ENCODE peak calls at places on chromosomes 13 and 19, in five cellular contexts. One of them, this sample, is unnamed.

GRCh38 chr13:29436291-29436690 is 159.2 kb downstream of the SLC7A1 start:
- DNase-seq in K562: no peak
- DNase-seq in neuronal stem cell: no peak
- DNase-seq in keratinocyte: no peak
- DNase-seq in mesendoderm: no peak
- DNase-seq in this sample: no peak

GRCh38 chr19:55258476-55258827 is 365 bp downstream of the PPP6R1 start:
- DNase-seq in neuronal stem cell: no peak
- DNase-seq in K562: peak; percentile 82
- DNase-seq in mesendoderm: no peak
- DNase-seq in keratinocyte: no peak
- DNase-seq in this sample: peak; percentile 49

GRCh38 chr13:100356889-100357288 is 231.7 kb downstream of the GGACT start:
- DNase-seq in keratinocyte: no peak
- DNase-seq in mesendoderm: no peak
- DNase-seq in K562: no peak
- DNase-seq in neuronal stem cell: no peak
- DNase-seq in this sample: no peak

GRCh38 chr13:62837895-62838294 is 1422.2 kb upstream of the PCDH20 start:
- DNase-seq in neuronal stem cell: no peak
- DNase-seq in K562: no peak
- DNase-seq in keratinocyte: no peak
- DNase-seq in mesendoderm: no peak
- DNase-seq in this sample: no peak

GRCh38 chr19:9850235-9850959 is 15.3 kb downstream of the PIN1 start:
- DNase-seq in keratinocyte: no peak
- DNase-seq in K562: no peak
- DNase-seq in neuronal stem cell: no peak
- DNase-seq in mesendoderm: no peak
- DNase-seq in this sample: no peak

GRCh38 chr19:4474504-4475136 is 2.5 kb downstream of the HDGFL2 start:
- DNase-seq in keratinocyte: no peak
- DNase-seq in mesendoderm: peak; percentile 94
- DNase-seq in neuronal stem cell: peak; percentile 77
- DNase-seq in K562: peak; percentile 53
- DNase-seq in this sample: no peak

GRCh38 chr19:35544110-35544802 is 1.2 kb upstream of the TMEM147 start:
- DNase-seq in K562: no peak
- DNase-seq in mesendoderm: no peak
- DNase-seq in neuronal stem cell: no peak
- DNase-seq in keratinocyte: no peak
- DNase-seq in this sample: no peak

GRCh38 chr13:74767031-74767430 is 632.8 kb upstream of the KLF12 start:
- DNase-seq in K562: no peak
- DNase-seq in mesendoderm: no peak
- DNase-seq in neuronal stem cell: no peak
- DNase-seq in keratinocyte: no peak
- DNase-seq in this sample: no peak

GRCh38 chr13:76820759-76821158 is 65.4 kb downstream of the KCTD12 start:
- DNase-seq in keratinocyte: no peak
- DNase-seq in mesendoderm: peak; percentile 48
- DNase-seq in neuronal stem cell: no peak
- DNase-seq in K562: no peak
- DNase-seq in this sample: no peak

GRCh38 chr19:39970424-39970673 is 616 bp upstream of the PSMC4 start:
- DNase-seq in keratinocyte: no peak
- DNase-seq in K562: no peak
- DNase-seq in neuronal stem cell: no peak
- DNase-seq in mesendoderm: no peak
- DNase-seq in this sample: no peak

GRCh38 chr13:75359266-75359665 is 122.7 kb downstream of the TBC1D4 start:
- DNase-seq in K562: no peak
- DNase-seq in neuronal stem cell: no peak
- DNase-seq in keratinocyte: peak; percentile 55
- DNase-seq in mesendoderm: peak; percentile 89
- DNase-seq in this sample: no peak

GRCh38 chr19:5308471-5309437 is 31.9 kb downstream of the PTPRS start:
- DNase-seq in keratinocyte: peak; percentile 89
- DNase-seq in K562: peak; percentile 47
- DNase-seq in mesendoderm: peak; percentile 51
- DNase-seq in neuronal stem cell: no peak
- DNase-seq in this sample: no peak

GRCh38 chr19:46076951-46077814 is 36.4 kb upstream of the IGFL4 start:
- DNase-seq in mesendoderm: peak; percentile 94
- DNase-seq in keratinocyte: no peak
- DNase-seq in K562: peak; percentile 88
- DNase-seq in neuronal stem cell: peak; percentile 88
- DNase-seq in this sample: peak; percentile 43

GRCh38 chr13:79604752-79605151 is 123.8 kb downstream of the NDFIP2 start:
- DNase-seq in keratinocyte: no peak
- DNase-seq in neuronal stem cell: no peak
- DNase-seq in mesendoderm: peak; percentile 2
- DNase-seq in K562: no peak
- DNase-seq in this sample: no peak

GRCh38 chr13:35499131-35500051 is 22.9 kb upstream of the MAB21L1 start:
- DNase-seq in neuronal stem cell: no peak
- DNase-seq in mesendoderm: no peak
- DNase-seq in K562: no peak
- DNase-seq in keratinocyte: no peak
- DNase-seq in this sample: no peak

GRCh38 chr19:942133-942645 is 16.4 kb downstream of the ARID3A start:
- DNase-seq in keratinocyte: no peak
- DNase-seq in neuronal stem cell: no peak
- DNase-seq in mesendoderm: no peak
- DNase-seq in K562: no peak
- DNase-seq in this sample: no peak

GRCh38 chr13:43879323-43880181 is at the start of the genes CCDC122 and LACC1:
- DNase-seq in keratinocyte: no peak
- DNase-seq in neuronal stem cell: peak; percentile 62
- DNase-seq in mesendoderm: peak; percentile 89
- DNase-seq in K562: no peak
- DNase-seq in this sample: peak; percentile 60

GRCh38 chr13:43848250-43848649 is 31.3 kb downstream of the CCDC122 start:
- DNase-seq in keratinocyte: no peak
- DNase-seq in mesendoderm: no peak
- DNase-seq in neuronal stem cell: no peak
- DNase-seq in K562: no peak
- DNase-seq in this sample: no peak

GRCh38 chr13:97944396-97945029 is 9.0 kb upstream of the IPO5 start:
- DNase-seq in K562: no peak
- DNase-seq in mesendoderm: no peak
- DNase-seq in neuronal stem cell: no peak
- DNase-seq in keratinocyte: no peak
- DNase-seq in this sample: no peak

GRCh38 chr13:93248627-93249047 is 22.0 kb downstream of the GPC6 start:
- DNase-seq in mesendoderm: peak; percentile 90
- DNase-seq in neuronal stem cell: peak; percentile 40
- DNase-seq in K562: no peak
- DNase-seq in keratinocyte: no peak
- DNase-seq in this sample: no peak

GRCh38 chr19:15213715-15214381 is 13.1 kb upstream of the NOTCH3 start:
- DNase-seq in keratinocyte: no peak
- DNase-seq in K562: no peak
- DNase-seq in neuronal stem cell: no peak
- DNase-seq in mesendoderm: no peak
- DNase-seq in this sample: no peak

GRCh38 chr19:33562636-33563035 is 41.0 kb upstream of the PEPD start:
- DNase-seq in K562: no peak
- DNase-seq in keratinocyte: no peak
- DNase-seq in neuronal stem cell: no peak
- DNase-seq in mesendoderm: no peak
- DNase-seq in this sample: no peak

GRCh38 chr19:5666921-5667610 is 13.2 kb downstream of the MICOS13 start:
- DNase-seq in neuronal stem cell: no peak
- DNase-seq in K562: no peak
- DNase-seq in mesendoderm: no peak
- DNase-seq in keratinocyte: no peak
- DNase-seq in this sample: no peak

GRCh38 chr13:29859971-29860370 is 9.6 kb upstream of the UBL3 start:
- DNase-seq in mesendoderm: no peak
- DNase-seq in neuronal stem cell: no peak
- DNase-seq in keratinocyte: no peak
- DNase-seq in K562: no peak
- DNase-seq in this sample: no peak

DNA sequence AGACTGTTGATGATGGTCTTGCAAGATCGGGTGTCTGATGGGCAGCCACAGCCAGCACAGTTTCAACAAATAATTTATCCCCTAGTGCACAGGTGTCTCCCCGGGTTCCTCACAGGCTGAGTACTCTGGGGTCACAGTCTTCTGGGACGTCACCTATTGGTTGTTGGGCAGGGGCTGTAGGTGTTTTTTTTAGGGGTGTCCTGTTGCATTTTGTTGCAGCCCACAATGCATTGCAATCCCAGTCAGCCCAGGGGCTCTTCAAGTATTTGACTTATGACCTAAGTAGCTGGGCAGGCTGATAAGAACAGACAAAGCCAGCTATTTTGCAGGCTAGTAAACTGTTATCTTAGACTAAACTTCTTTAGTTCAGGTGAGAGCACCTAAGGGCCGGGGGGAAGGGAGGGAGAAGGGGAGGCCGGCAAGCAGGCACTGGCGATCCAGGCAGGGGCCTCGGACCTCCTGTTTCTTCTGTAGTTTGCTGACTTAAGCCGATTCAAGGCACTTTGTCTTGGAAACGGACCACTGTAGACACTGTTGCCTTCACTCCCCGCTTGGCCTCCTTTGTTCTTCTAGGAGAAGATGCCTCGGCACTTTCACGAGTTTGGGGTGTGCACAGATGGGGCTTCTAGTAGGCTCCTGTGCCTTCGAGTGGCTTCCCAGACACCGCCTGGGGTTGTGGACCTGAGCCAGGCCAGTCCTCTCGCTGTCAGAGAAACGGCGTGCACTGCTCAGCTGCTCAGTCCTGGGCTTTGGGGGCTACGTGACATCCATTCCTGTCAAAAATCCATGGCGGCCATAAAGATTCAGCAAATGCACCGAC is 33.9 kb upstream of the GRTP1 start:
- DNase-seq in neuronal stem cell: no peak
- DNase-seq in mesendoderm: peak; percentile 43
- DNase-seq in K562: no peak
- DNase-seq in keratinocyte: no peak
- DNase-seq in this sample: peak; percentile 36
- H3K9ac ChIP-seq in neuronal stem cell: no peak overlapping the region
- H3K9ac ChIP-seq in mesendoderm: no peak overlapping the region
- H3K9ac ChIP-seq in K562: peak overlapping the region; percentile 79
- H3K9ac ChIP-seq in keratinocyte: no peak overlapping the region
- H3K9ac ChIP-seq in this sample: no peak overlapping the region

GRCh38 chr19:41868989-41869300 is 8.1 kb upstream of the CD79A start:
- DNase-seq in neuronal stem cell: no peak
- DNase-seq in mesendoderm: no peak
- DNase-seq in keratinocyte: no peak
- DNase-seq in K562: no peak
- DNase-seq in this sample: no peak
- H3K9ac ChIP-seq in neuronal stem cell: no peak overlapping the region
- H3K9ac ChIP-seq in mesendoderm: no peak overlapping the region
- H3K9ac ChIP-seq in keratinocyte: no peak overlapping the region
- H3K9ac ChIP-seq in K562: no peak overlapping the region
- H3K9ac ChIP-seq in this sample: no peak overlapping the region

DNA sequence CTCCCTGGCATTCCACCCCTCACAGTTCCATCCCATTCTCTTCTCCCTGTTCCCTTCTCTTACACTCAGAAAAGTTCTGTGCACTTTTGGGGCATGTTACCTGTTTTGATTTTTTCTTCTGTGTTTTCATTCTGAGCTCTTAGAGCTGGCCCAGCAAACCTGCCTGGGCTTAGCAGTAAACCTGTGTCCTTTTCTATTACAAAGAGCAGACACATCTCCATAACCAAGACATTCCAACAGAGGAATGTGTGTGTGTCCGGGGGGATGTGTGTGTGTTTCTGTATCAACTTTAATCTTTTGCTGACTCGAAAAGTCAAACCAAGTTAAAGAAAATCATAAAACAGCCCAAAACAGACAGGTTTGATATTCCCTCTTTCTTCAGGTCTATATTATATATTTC is 49.1 kb upstream of the SOX21 start:
- DNase-seq in mesendoderm: peak; percentile 36
- DNase-seq in keratinocyte: no peak
- DNase-seq in neuronal stem cell: no peak
- DNase-seq in K562: no peak
- DNase-seq in this sample: no peak
- H3K9ac ChIP-seq in mesendoderm: no peak overlapping the region
- H3K9ac ChIP-seq in keratinocyte: no peak overlapping the region
- H3K9ac ChIP-seq in neuronal stem cell: no peak overlapping the region
- H3K9ac ChIP-seq in K562: no peak overlapping the region
- H3K9ac ChIP-seq in this sample: no peak overlapping the region

GRCh38 chr19:51293571-51294210 is 17.8 kb upstream of the IGLON5 start:
- DNase-seq in K562: no peak
- DNase-seq in keratinocyte: no peak
- DNase-seq in mesendoderm: peak; percentile 46
- DNase-seq in neuronal stem cell: no peak
- DNase-seq in this sample: no peak
- H3K9ac ChIP-seq in K562: no peak overlapping the region
- H3K9ac ChIP-seq in keratinocyte: no peak overlapping the region
- H3K9ac ChIP-seq in mesendoderm: peak overlapping the region; percentile 8
- H3K9ac ChIP-seq in neuronal stem cell: no peak overlapping the region
- H3K9ac ChIP-seq in this sample: no peak overlapping the region

GRCh38 chr13:45370922-45371406 is 30.0 kb upstream of the TPT1 start:
- DNase-seq in neuronal stem cell: peak; percentile 75
- DNase-seq in K562: peak; percentile 76
- DNase-seq in keratinocyte: no peak
- DNase-seq in mesendoderm: peak; percentile 90
- DNase-seq in this sample: no peak
- H3K9ac ChIP-seq in neuronal stem cell: no peak overlapping the region
- H3K9ac ChIP-seq in K562: no peak overlapping the region
- H3K9ac ChIP-seq in keratinocyte: no peak overlapping the region
- H3K9ac ChIP-seq in mesendoderm: no peak overlapping the region
- H3K9ac ChIP-seq in this sample: no peak overlapping the region

GRCh38 chr19:31500921-31501320 is 151.7 kb upstream of the TSHZ3 start:
- DNase-seq in mesendoderm: no peak
- DNase-seq in keratinocyte: no peak
- DNase-seq in neuronal stem cell: no peak
- DNase-seq in K562: no peak
- DNase-seq in this sample: no peak

GRCh38 chr19:31501427-31502195 is 152.4 kb upstream of the TSHZ3 start:
- DNase-seq in keratinocyte: no peak
- DNase-seq in neuronal stem cell: no peak
- DNase-seq in K562: no peak
- DNase-seq in mesendoderm: no peak
- DNase-seq in this sample: no peak

GRCh38 chr19:31502536-31503170 is 153.4 kb upstream of the TSHZ3 start:
- DNase-seq in keratinocyte: no peak
- DNase-seq in K562: no peak
- DNase-seq in mesendoderm: no peak
- DNase-seq in neuronal stem cell: no peak
- DNase-seq in this sample: no peak

GRCh38 chr19:31504221-31504620 is 155.0 kb upstream of the TSHZ3 start:
- DNase-seq in keratinocyte: no peak
- DNase-seq in K562: no peak
- DNase-seq in mesendoderm: no peak
- DNase-seq in neuronal stem cell: no peak
- DNase-seq in this sample: no peak

GRCh38 chr19:31503211-31503610 is 154.0 kb upstream of the TSHZ3 start:
- DNase-seq in mesendoderm: no peak
- DNase-seq in neuronal stem cell: no peak
- DNase-seq in keratinocyte: no peak
- DNase-seq in K562: no peak
- DNase-seq in this sample: no peak
- H3K9ac ChIP-seq in mesendoderm: no peak overlapping the region
- H3K9ac ChIP-seq in neuronal stem cell: no peak overlapping the region
- H3K9ac ChIP-seq in keratinocyte: no peak overlapping the region
- H3K9ac ChIP-seq in K562: no peak overlapping the region
- H3K9ac ChIP-seq in this sample: no peak overlapping the region

GRCh38 chr13:112740502-112741131 is 50.8 kb downstream of the ATP11A start:
- DNase-seq in neuronal stem cell: no peak
- DNase-seq in keratinocyte: no peak
- DNase-seq in mesendoderm: no peak
- DNase-seq in K562: peak; percentile 37
- DNase-seq in this sample: no peak
- H3K9ac ChIP-seq in neuronal stem cell: no peak overlapping the region
- H3K9ac ChIP-seq in keratinocyte: no peak overlapping the region
- H3K9ac ChIP-seq in mesendoderm: no peak overlapping the region
- H3K9ac ChIP-seq in K562: no peak overlapping the region
- H3K9ac ChIP-seq in this sample: no peak overlapping the region